ENCODE peak calls at places on chromosomes 4 and X, in nine cellular contexts. F, B, N, R, P, S, X, J and Y are unnamed samples.

GRCh38 chr4:48791313-48791712 is 11.2 kb upstream of the FRYL start:
- DNase-seq in F (no peak), B (no peak), N (no peak), R (no peak), P (no peak), S (no peak), X (no peak), J (no peak), Y (no peak)

GRCh38 chr4:113872426-113873260 is 106.8 kb downstream of the ARSJ start:
- DNase-seq in F (no peak), B (no peak), N (no peak), R (no peak), P (no peak), S (no peak), X (no peak), J (no peak), Y (no peak)

GRCh38 chr4:124432500-124432899 is 280.0 kb downstream of the ANKRD50 start:
- DNase-seq in F (no peak), B (no peak), N (peak), R (no peak), P (no peak), S (no peak), X (no peak), J (no peak), Y (no peak)

GRCh38 chrX:14864626-14865025 is 8.2 kb downstream of the FANCB start:
- DNase-seq in F (no peak), B (no peak), N (peak), R (no peak), P (no peak), S (no peak), X (no peak), J (no peak), Y (no peak)

GRCh38 chrX:123989235-123989634 is 27.7 kb downstream of the STAG2 start:
- DNase-seq in F (no peak), B (no peak), N (no peak), R (no peak), P (no peak), S (no peak), X (no peak), J (no peak), Y (no peak)

GRCh38 chrX:29852767-29853166 is 362.6 kb upstream of the MAGEB2 start:
- DNase-seq in F (no peak), B (no peak), N (peak), R (no peak), P (no peak), S (no peak), X (no peak), J (no peak), Y (no peak)

GRCh38 chr4:155666701-155667537 is at the start of gene GUCY1A1:
- DNase-seq in F (peak), B (no peak), N (no peak), R (peak), P (no peak), S (peak), X (no peak), J (peak), Y (no peak)

GRCh38 chr4:156536661-156537060 is 434.9 kb downstream of the PDGFC start:
- DNase-seq in F (no peak), B (no peak), N (no peak), R (no peak), P (no peak), S (no peak), X (peak), J (no peak), Y (no peak)